ENCODE peak calls at places on chromosomes 2 and 18, in seven cellular contexts. W is CD4-positive, alpha-beta T cell; G is upper lobe of right lung; L is GM12865; C is fibroblast of lung; Y is mesothelial cell of epicardium; K is adrenal gland. S is an unnamed sample.

GRCh38 chr2:9230051-9230802 is 23.6 kb downstream of the ASAP2 start:
- DNase-seq in W (no peak), G (no peak), L (no peak), C (peak), Y (no peak), K (no peak), S (peak)

GRCh38 chr2:159157361-159158045 is 129.0 kb downstream of the WDSUB1 start:
- DNase-seq in W (no peak), G (no peak), L (peak), C (no peak), Y (no peak), K (no peak), S (peak)

GRCh38 chr2:157143901-157144300 is 113.6 kb upstream of the GALNT5 start:
- DNase-seq in W (no peak), G (peak), L (no peak), C (no peak), Y (no peak), K (no peak), S (no peak)

GRCh38 chr2:98828793-98829371 is 98.0 kb upstream of the MGAT4A start:
- DNase-seq in W (no peak), G (no peak), L (no peak), C (no peak), Y (no peak), K (no peak), S (no peak)

GRCh38 chr2:67514515-67514914 is 117.4 kb downstream of the ETAA1 start:
- DNase-seq in W (no peak), G (no peak), L (no peak), C (peak), Y (no peak), K (no peak), S (peak)

GRCh38 chr18:59779979-59780378 is 82.8 kb upstream of the CCBE1 start:
- DNase-seq in W (no peak), G (no peak), L (no peak), C (peak), Y (no peak), K (peak), S (peak)

GRCh38 chr2:48508461-48509124 is 21.4 kb upstream of the STON1 start:
- DNase-seq in W (no peak), G (no peak), L (no peak), C (peak), Y (no peak), K (peak), S (peak)

GRCh38 chr2:226556050-226556449 is 243.6 kb downstream of the IRS1 start:
- DNase-seq in W (no peak), G (no peak), L (no peak), C (peak), Y (no peak), K (no peak), S (no peak)

GRCh38 chr2:9251154-9252001 is 44.8 kb downstream of the ASAP2 start:
- DNase-seq in W (no peak), G (no peak), L (no peak), C (peak), Y (no peak), K (no peak), S (peak)

GRCh38 chr2:218369374-218369773 is 12.7 kb upstream of the SLC11A1 start:
- DNase-seq in W (no peak), G (peak), L (no peak), C (no peak), Y (no peak), K (no peak), S (no peak)

GRCh38 chr2:207617011-207617671 is 8.1 kb downstream of the METTL21A start:
- DNase-seq in W (no peak), G (no peak), L (no peak), C (peak), Y (no peak), K (no peak), S (peak)

GRCh38 chr18:59837586-59837985 is 62.2 kb upstream of the PMAIP1 start:
- DNase-seq in W (peak), G (no peak), L (peak), C (peak), Y (no peak), K (peak), S (peak)

GRCh38 chr2:210072922-210073509 is 70.6 kb downstream of the RPE start:
- DNase-seq in W (no peak), G (no peak), L (peak), C (peak), Y (no peak), K (peak), S (peak)

GRCh38 chr2:10495988-10496313 is 47.8 kb upstream of the ODC1 start:
- DNase-seq in W (no peak), G (no peak), L (no peak), C (no peak), Y (no peak), K (no peak), S (no peak)

GRCh38 chr2:212528106-212528856 is 10.3 kb downstream of the ERBB4 start:
- DNase-seq in W (no peak), G (no peak), L (no peak), C (no peak), Y (no peak), K (no peak), S (no peak)

GRCh38 chr18:41378628-41379027 is 576.4 kb upstream of the PIK3C3 start:
- DNase-seq in W (no peak), G (no peak), L (no peak), C (peak), Y (no peak), K (no peak), S (peak)

GRCh38 chr18:66316708-66317107 is 287.2 kb downstream of the CDH19 start:
- DNase-seq in W (no peak), G (no peak), L (no peak), C (no peak), Y (no peak), K (no peak), S (no peak)

GRCh38 chr2:30629866-30630265 is 177.4 kb downstream of the CAPN13 start:
- DNase-seq in W (no peak), G (no peak), L (no peak), C (peak), Y (no peak), K (no peak), S (peak)

GRCh38 chr2:156883828-156884615 is 373.5 kb upstream of the GALNT5 start:
- DNase-seq in W (no peak), G (no peak), L (no peak), C (peak), Y (no peak), K (no peak), S (no peak)

GRCh38 chr2:40353236-40353635 is 98.7 kb downstream of the SLC8A1 start:
- DNase-seq in W (no peak), G (no peak), L (no peak), C (peak), Y (no peak), K (no peak), S (no peak)

GRCh38 chr2:230319211-230319862 is 7.7 kb upstream of the SP140L start:
- DNase-seq in W (peak), G (no peak), L (peak), C (no peak), Y (no peak), K (no peak), S (no peak)

GRCh38 chr2:147231607-147232006 is 613.2 kb upstream of the ACVR2A start:
- DNase-seq in W (no peak), G (no peak), L (peak), C (no peak), Y (no peak), K (no peak), S (no peak)

GRCh38 chr2:203720011-203720410 is 13.6 kb downstream of the CD28 start:
- DNase-seq in W (no peak), G (no peak), L (no peak), C (no peak), Y (no peak), K (no peak), S (no peak)

GRCh38 chr2:37456479-37456878 is 112.0 kb downstream of the QPCT start:
- DNase-seq in W (peak), G (no peak), L (peak), C (no peak), Y (no peak), K (no peak), S (no peak)

GRCh38 chr2:190340369-190340768 is 3.0 kb upstream of the INPP1 start:
- DNase-seq in W (no peak), G (no peak), L (no peak), C (peak), Y (no peak), K (no peak), S (no peak)

GRCh38 chr2:134466141-134466540 is 212.3 kb downstream of the MGAT5 start:
- DNase-seq in W (no peak), G (no peak), L (peak), C (peak), Y (no peak), K (no peak), S (peak)

GRCh38 chr2:64574871-64575270 is 50.7 kb downstream of the AFTPH start:
- DNase-seq in W (no peak), G (no peak), L (no peak), C (no peak), Y (no peak), K (no peak), S (no peak)

GRCh38 chr2:218317232-218317630 is 24.9 kb upstream of the TMBIM1 start:
- DNase-seq in W (no peak), G (no peak), L (no peak), C (no peak), Y (no peak), K (no peak), S (no peak)

GRCh38 chr18:53798516-53798915 is 426.0 kb downstream of the MBD2 start:
- DNase-seq in W (no peak), G (no peak), L (no peak), C (peak), Y (no peak), K (no peak), S (no peak)

GRCh38 chr2:67733517-67733916 is 329.3 kb downstream of the C1D start:
- DNase-seq in W (no peak), G (peak), L (peak), C (peak), Y (no peak), K (peak), S (peak)

GRCh38 chr2:82023710-82024109 is 1719.2 kb upstream of the LRRTM1 start:
- DNase-seq in W (no peak), G (no peak), L (no peak), C (no peak), Y (no peak), K (no peak), S (no peak)

DNA sequence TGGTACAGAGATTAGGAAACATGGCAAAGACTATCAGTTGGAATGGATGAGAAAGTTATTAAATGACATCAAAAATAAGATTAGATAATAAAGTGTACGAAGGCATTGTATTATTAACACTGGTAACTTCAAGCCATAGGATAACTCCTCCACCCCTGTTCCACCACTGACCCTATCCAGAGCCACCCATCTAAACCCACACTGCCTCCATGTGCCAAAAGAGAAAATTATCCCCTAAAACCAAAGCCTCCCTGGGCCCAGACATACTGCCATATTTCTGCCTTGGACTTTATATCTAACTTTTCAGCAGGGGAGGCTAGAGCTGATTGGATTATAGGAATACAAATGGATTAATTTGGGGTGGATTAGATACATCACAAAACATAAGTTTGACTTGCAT is 443.7 kb downstream of the BCL11A start:
- DNase-seq in W (no peak), G (no peak), L (no peak), C (no peak), Y (no peak), K (no peak), S (no peak)
- TF ChIP-seq CTCF in W (no peak), G (no peak), L (no peak), C (no peak), Y (no peak), K (no peak), S (no peak)

GRCh38 chr2:238220274-238220891 is 16.9 kb upstream of the ILKAP start:
- DNase-seq in W (no peak), G (no peak), L (no peak), C (no peak), Y (no peak), K (no peak), S (no peak)
- TF ChIP-seq CTCF in W (no peak), G (no peak), L (no peak), C (no peak), Y (no peak), K (no peak), S (no peak)

GRCh38 chr2:121044412-121044811 is 240.6 kb downstream of the TFCP2L1 start:
- DNase-seq in W (no peak), G (no peak), L (no peak), C (no peak), Y (no peak), K (no peak), S (no peak)

GRCh38 chr2:121043061-121043826 is 241.8 kb downstream of the TFCP2L1 start:
- DNase-seq in W (no peak), G (no peak), L (no peak), C (no peak), Y (no peak), K (no peak), S (no peak)

GRCh38 chr2:121045245-121045644 is 239.8 kb downstream of the TFCP2L1 start:
- DNase-seq in W (no peak), G (no peak), L (no peak), C (no peak), Y (no peak), K (no peak), S (no peak)

GRCh38 chr2:121041516-121041915 is 243.5 kb downstream of the TFCP2L1 start:
- DNase-seq in W (no peak), G (no peak), L (no peak), C (no peak), Y (no peak), K (no peak), S (no peak)

GRCh38 chr2:121043827-121044222 is 241.2 kb downstream of the TFCP2L1 start:
- DNase-seq in W (no peak), G (no peak), L (no peak), C (no peak), Y (no peak), K (no peak), S (no peak)
- TF ChIP-seq CTCF in W (no peak), G (no peak), L (no peak), C (no peak), Y (peak), K (no peak), S (peak)

GRCh38 chr2:1538663-1539062 is 125.4 kb downstream of the TPO start:
- DNase-seq in W (no peak), G (no peak), L (no peak), C (peak), Y (no peak), K (no peak), S (peak)
- TF ChIP-seq CTCF in W (no peak), G (peak), L (no peak), C (peak), Y (peak), K (peak), S (peak)

GRCh38 chr2:35871672-35872071 is 483.9 kb upstream of the CRIM1 start:
- DNase-seq in W (no peak), G (no peak), L (no peak), C (no peak), Y (no peak), K (no peak), S (no peak)
- TF ChIP-seq CTCF in W (no peak), G (no peak), L (no peak), C (no peak), Y (no peak), K (no peak), S (peak)

DNA sequence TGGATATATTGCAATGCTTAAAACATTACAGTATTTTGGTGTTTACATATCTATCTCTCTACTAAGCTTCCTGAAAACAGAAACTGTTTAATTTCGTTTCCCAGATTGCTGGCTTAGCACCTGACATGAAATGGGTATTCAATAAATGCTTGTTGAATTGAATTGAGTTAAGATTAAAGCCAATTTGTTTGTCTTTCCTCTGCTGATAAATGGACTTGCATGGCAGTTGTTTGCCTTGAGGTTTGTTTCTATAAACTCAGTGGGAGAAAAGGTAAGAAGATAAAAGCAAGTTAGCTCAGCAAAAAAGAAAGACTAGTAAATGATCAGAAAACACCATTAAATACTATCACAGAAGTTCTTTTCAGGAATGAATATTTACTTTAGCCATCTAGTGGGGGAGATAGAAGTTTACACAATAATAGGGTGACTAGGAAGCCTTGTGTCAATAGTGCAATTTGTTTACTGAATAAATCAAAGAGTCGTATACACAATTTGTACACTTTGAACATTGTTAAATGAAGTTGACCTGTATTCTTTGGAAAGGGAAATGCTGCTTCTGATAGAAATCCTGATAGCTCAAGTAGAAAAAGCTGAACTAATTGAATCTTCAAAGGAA is 754.5 kb upstream of the FAM98A start:
- DNase-seq in W (no peak), G (no peak), L (no peak), C (no peak), Y (no peak), K (no peak), S (no peak)
- TF ChIP-seq CTCF in W (no peak), G (no peak), L (no peak), C (no peak), Y (no peak), K (no peak), S (no peak)

DNA sequence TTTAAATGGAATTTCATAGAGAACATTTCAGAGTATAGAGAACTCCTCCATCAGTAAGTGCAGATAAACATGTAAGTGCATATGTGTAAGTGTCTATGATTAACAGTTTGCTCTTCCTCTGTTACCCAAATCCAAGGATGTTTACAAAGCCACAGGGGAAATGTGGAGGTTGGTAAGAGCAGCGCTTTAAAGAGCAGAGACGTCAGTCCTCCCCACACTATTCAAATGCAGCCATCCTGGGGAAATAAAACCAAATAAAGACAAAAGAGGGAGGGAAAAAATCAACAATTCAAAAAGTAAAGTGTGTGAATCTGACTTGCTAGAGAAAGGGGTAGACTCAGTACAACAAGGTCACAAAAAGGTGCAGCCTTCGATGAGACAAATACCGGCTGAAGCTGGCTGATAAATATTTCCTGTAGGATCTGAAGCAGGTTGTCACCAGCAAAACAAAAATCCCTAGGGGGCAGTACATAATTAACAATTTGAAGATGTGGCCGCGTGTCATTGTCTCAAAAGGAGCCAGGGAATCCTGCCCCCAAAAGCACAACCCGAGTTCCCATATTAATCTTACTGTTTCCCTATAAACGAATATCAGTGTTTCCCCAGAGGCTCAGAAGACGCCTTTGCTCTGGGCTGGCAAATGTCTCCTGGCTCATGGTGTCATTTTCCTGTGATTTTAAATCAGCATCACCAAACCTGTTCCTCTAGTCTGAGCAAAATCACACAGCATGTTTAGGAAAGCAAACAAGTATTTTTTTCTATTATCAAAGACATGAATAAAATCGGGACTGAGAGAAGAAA is 216.5 kb downstream of the CDCA7 start:
- DNase-seq in W (no peak), G (no peak), L (peak), C (peak), Y (no peak), K (peak), S (peak)
- TF ChIP-seq CTCF in W (no peak), G (peak), L (no peak), C (peak), Y (peak), K (peak), S (peak)

S was measured in fibroblast of villous mesenchyme.